ENCODE peak calls at places on chromosomes 2 and 18, in six cellular contexts. One of them, this sample, is unnamed.

GRCh38 chr2:32678825-32679224 is 51.0 kb downstream of the TTC27 start:
- DNase-seq in OCI-LY7: no peak
- DNase-seq in HEK293T: no peak
- DNase-seq in Right ventricle myocardium superior: no peak
- DNase-seq in stimulated activated CD8-positive, alpha-beta memory T cell treated with anti-CD3 and anti-CD28 coated beads, Interleukin-12 subunit alpha, Interleukin-12 subunit beta, amount 100 ng/mL, for 1 hour: no peak
- DNase-seq in putamen: no peak
- DNase-seq in this sample: no peak

GRCh38 chr2:171814883-171815282 is 79.2 kb downstream of the SLC25A12 start:
- DNase-seq in Right ventricle myocardium superior: no peak
- DNase-seq in HEK293T: no peak
- DNase-seq in putamen: peak
- DNase-seq in stimulated activated CD8-positive, alpha-beta memory T cell treated with anti-CD3 and anti-CD28 coated beads, Interleukin-12 subunit alpha, Interleukin-12 subunit beta, amount 100 ng/mL, for 1 hour: no peak
- DNase-seq in OCI-LY7: no peak
- DNase-seq in this sample: peak

GRCh38 chr2:14623241-14623640 is 9.3 kb upstream of the LRATD1 start:
- DNase-seq in OCI-LY7: no peak
- DNase-seq in putamen: no peak
- DNase-seq in HEK293T: no peak
- DNase-seq in Right ventricle myocardium superior: no peak
- DNase-seq in stimulated activated CD8-positive, alpha-beta memory T cell treated with anti-CD3 and anti-CD28 coated beads, Interleukin-12 subunit alpha, Interleukin-12 subunit beta, amount 100 ng/mL, for 1 hour: no peak
- DNase-seq in this sample: no peak

GRCh38 chr2:54122171-54122935 is 6.9 kb downstream of the ACYP2 start:
- DNase-seq in HEK293T: no peak
- DNase-seq in putamen: no peak
- DNase-seq in Right ventricle myocardium superior: no peak
- DNase-seq in OCI-LY7: no peak
- DNase-seq in stimulated activated CD8-positive, alpha-beta memory T cell treated with anti-CD3 and anti-CD28 coated beads, Interleukin-12 subunit alpha, Interleukin-12 subunit beta, amount 100 ng/mL, for 1 hour: no peak
- DNase-seq in this sample: no peak

GRCh38 chr18:39946623-39947061 is 2008.4 kb upstream of the PIK3C3 start:
- DNase-seq in HEK293T: no peak
- DNase-seq in OCI-LY7: no peak
- DNase-seq in stimulated activated CD8-positive, alpha-beta memory T cell treated with anti-CD3 and anti-CD28 coated beads, Interleukin-12 subunit alpha, Interleukin-12 subunit beta, amount 100 ng/mL, for 1 hour: no peak
- DNase-seq in putamen: no peak
- DNase-seq in Right ventricle myocardium superior: no peak
- DNase-seq in this sample: no peak

GRCh38 chr2:212157011-212157410 is 381.6 kb downstream of the ERBB4 start:
- DNase-seq in OCI-LY7: no peak
- DNase-seq in HEK293T: no peak
- DNase-seq in stimulated activated CD8-positive, alpha-beta memory T cell treated with anti-CD3 and anti-CD28 coated beads, Interleukin-12 subunit alpha, Interleukin-12 subunit beta, amount 100 ng/mL, for 1 hour: no peak
- DNase-seq in Right ventricle myocardium superior: no peak
- DNase-seq in putamen: no peak
- DNase-seq in this sample: no peak

GRCh38 chr2:88692187-88692586 is 714 bp downstream of the RPIA start:
- DNase-seq in OCI-LY7: peak
- DNase-seq in stimulated activated CD8-positive, alpha-beta memory T cell treated with anti-CD3 and anti-CD28 coated beads, Interleukin-12 subunit alpha, Interleukin-12 subunit beta, amount 100 ng/mL, for 1 hour: no peak
- DNase-seq in HEK293T: peak
- DNase-seq in Right ventricle myocardium superior: peak
- DNase-seq in putamen: no peak
- DNase-seq in this sample: no peak

GRCh38 chr2:105391058-105391627 is 7.7 kb downstream of the FHL2 start:
- DNase-seq in putamen: no peak
- DNase-seq in stimulated activated CD8-positive, alpha-beta memory T cell treated with anti-CD3 and anti-CD28 coated beads, Interleukin-12 subunit alpha, Interleukin-12 subunit beta, amount 100 ng/mL, for 1 hour: no peak
- DNase-seq in Right ventricle myocardium superior: no peak
- DNase-seq in HEK293T: no peak
- DNase-seq in OCI-LY7: no peak
- DNase-seq in this sample: no peak

GRCh38 chr2:102241616-102242260 is 54.9 kb downstream of the IL1RL2 start:
- DNase-seq in OCI-LY7: no peak
- DNase-seq in Right ventricle myocardium superior: no peak
- DNase-seq in putamen: no peak
- DNase-seq in stimulated activated CD8-positive, alpha-beta memory T cell treated with anti-CD3 and anti-CD28 coated beads, Interleukin-12 subunit alpha, Interleukin-12 subunit beta, amount 100 ng/mL, for 1 hour: no peak
- DNase-seq in HEK293T: no peak
- DNase-seq in this sample: no peak

This sample was measured in NCI-H2227 treated with DMSO at 0.1 percent for 48 hours.